ENCODE peak calls at places on chromosomes 7 and 10, in six cellular contexts. One of them, this sample, is unnamed.

GRCh38 chr10:97037365-97038361 is 148.1 kb downstream of the SLIT1 start:
- DNase-seq in uterus: peak; percentile 76
- DNase-seq in HepG2: peak; percentile 77
- DNase-seq in adrenal gland: peak; percentile 85
- DNase-seq in heart left ventricle: peak; percentile 76
- DNase-seq in IMR-90: peak; percentile 71
- DNase-seq in this sample: peak; percentile 88

GRCh38 chr10:22280078-22280477 is 36.1 kb upstream of the COMMD3 start:
- DNase-seq in uterus: no peak
- DNase-seq in heart left ventricle: no peak
- DNase-seq in adrenal gland: no peak
- DNase-seq in HepG2: no peak
- DNase-seq in IMR-90: no peak
- DNase-seq in this sample: no peak

GRCh38 chr10:3943695-3944257 is 158.8 kb upstream of the KLF6 start:
- DNase-seq in HepG2: no peak
- DNase-seq in heart left ventricle: no peak
- DNase-seq in uterus: no peak
- DNase-seq in adrenal gland: no peak
- DNase-seq in IMR-90: no peak
- DNase-seq in this sample: no peak

GRCh38 chr10:49289480-49289879 is 9.5 kb upstream of the C10orf71 start:
- DNase-seq in IMR-90: no peak
- DNase-seq in adrenal gland: no peak
- DNase-seq in heart left ventricle: no peak
- DNase-seq in uterus: no peak
- DNase-seq in HepG2: no peak
- DNase-seq in this sample: peak; percentile 19

GRCh38 chr7:41451826-41452225 is 251.1 kb downstream of the INHBA start:
- DNase-seq in heart left ventricle: no peak
- DNase-seq in adrenal gland: no peak
- DNase-seq in uterus: no peak
- DNase-seq in IMR-90: peak; percentile 47
- DNase-seq in HepG2: no peak
- DNase-seq in this sample: no peak

GRCh38 chr7:82840061-82840460 is 322.6 kb downstream of the PCLO start:
- DNase-seq in adrenal gland: no peak
- DNase-seq in heart left ventricle: no peak
- DNase-seq in IMR-90: no peak
- DNase-seq in uterus: no peak
- DNase-seq in HepG2: no peak
- DNase-seq in this sample: no peak

GRCh38 chr7:128902761-128903585 is 7.5 kb downstream of the KCP start:
- DNase-seq in adrenal gland: no peak
- DNase-seq in IMR-90: peak; percentile 8
- DNase-seq in HepG2: no peak
- DNase-seq in uterus: no peak
- DNase-seq in heart left ventricle: peak; percentile 20
- DNase-seq in this sample: peak; percentile 43

GRCh38 chr7:94561841-94562514 is 52.4 kb downstream of the CASD1 start:
- DNase-seq in heart left ventricle: no peak
- DNase-seq in IMR-90: peak; percentile 62
- DNase-seq in adrenal gland: no peak
- DNase-seq in HepG2: peak; percentile 97
- DNase-seq in uterus: no peak
- DNase-seq in this sample: no peak

GRCh38 chr10:44393051-44393630 is 8.2 kb upstream of the CXCL12 start:
- DNase-seq in HepG2: no peak
- DNase-seq in IMR-90: peak; percentile 13
- DNase-seq in adrenal gland: no peak
- DNase-seq in heart left ventricle: no peak
- DNase-seq in uterus: peak; percentile 84
- DNase-seq in this sample: no peak

GRCh38 chr10:48390933-48391845 is 84.7 kb downstream of the MAPK8 start:
- DNase-seq in adrenal gland: no peak
- DNase-seq in IMR-90: peak; percentile 79
- DNase-seq in uterus: no peak
- DNase-seq in HepG2: no peak
- DNase-seq in heart left ventricle: no peak
- DNase-seq in this sample: no peak

GRCh38 chr10:17665742-17666141 is 21.8 kb downstream of the STAM start:
- DNase-seq in adrenal gland: no peak
- DNase-seq in heart left ventricle: no peak
- DNase-seq in IMR-90: peak; percentile 95
- DNase-seq in uterus: peak; percentile 66
- DNase-seq in HepG2: peak; percentile 20
- DNase-seq in this sample: no peak

GRCh38 chr7:40780431-40780830 is 645.6 kb downstream of the SUGCT start:
- DNase-seq in uterus: no peak
- DNase-seq in adrenal gland: no peak
- DNase-seq in heart left ventricle: no peak
- DNase-seq in HepG2: no peak
- DNase-seq in IMR-90: no peak
- DNase-seq in this sample: no peak

GRCh38 chr7:131027287-131027773 is 293.3 kb upstream of the KLF14 start:
- DNase-seq in IMR-90: peak; percentile 67
- DNase-seq in HepG2: no peak
- DNase-seq in adrenal gland: no peak
- DNase-seq in heart left ventricle: peak; percentile 66
- DNase-seq in uterus: peak; percentile 42
- DNase-seq in this sample: peak; percentile 75

GRCh38 chr10:29648114-29648982 is 13.6 kb upstream of the SVIL start:
- DNase-seq in uterus: no peak
- DNase-seq in heart left ventricle: no peak
- DNase-seq in HepG2: no peak
- DNase-seq in adrenal gland: peak; percentile 30
- DNase-seq in IMR-90: peak; percentile 38
- DNase-seq in this sample: no peak

GRCh38 chr10:26566525-26567348 is 128.6 kb downstream of the APBB1IP start:
- DNase-seq in heart left ventricle: no peak
- DNase-seq in IMR-90: no peak
- DNase-seq in adrenal gland: peak; percentile 30
- DNase-seq in HepG2: no peak
- DNase-seq in uterus: no peak
- DNase-seq in this sample: no peak

GRCh38 chr7:116895849-116896248 is 33.5 kb downstream of the CAPZA2 start:
- DNase-seq in heart left ventricle: no peak
- DNase-seq in uterus: no peak
- DNase-seq in HepG2: no peak
- DNase-seq in IMR-90: no peak
- DNase-seq in adrenal gland: no peak
- DNase-seq in this sample: no peak

GRCh38 chr7:129779602-129780256 is 168.2 kb downstream of the NRF1 start:
- DNase-seq in uterus: no peak
- DNase-seq in HepG2: peak; percentile 61
- DNase-seq in adrenal gland: no peak
- DNase-seq in IMR-90: no peak
- DNase-seq in heart left ventricle: no peak
- DNase-seq in this sample: no peak

GRCh38 chr7:137755438-137755837 is 91.3 kb downstream of the DGKI start:
- DNase-seq in adrenal gland: no peak
- DNase-seq in IMR-90: no peak
- DNase-seq in HepG2: no peak
- DNase-seq in uterus: no peak
- DNase-seq in heart left ventricle: no peak
- DNase-seq in this sample: no peak

GRCh38 chr7:137754076-137754851 is 92.5 kb downstream of the DGKI start:
- DNase-seq in HepG2: no peak
- DNase-seq in IMR-90: peak; percentile 17
- DNase-seq in heart left ventricle: no peak
- DNase-seq in adrenal gland: no peak
- DNase-seq in uterus: no peak
- DNase-seq in this sample: no peak

GRCh38 chr7:137760111-137760510 is 86.7 kb downstream of the DGKI start:
- DNase-seq in IMR-90: no peak
- DNase-seq in adrenal gland: peak; percentile 32
- DNase-seq in uterus: no peak
- DNase-seq in HepG2: no peak
- DNase-seq in heart left ventricle: no peak
- DNase-seq in this sample: no peak

GRCh38 chr7:137755846-137756685 is 90.7 kb downstream of the DGKI start:
- DNase-seq in HepG2: no peak
- DNase-seq in heart left ventricle: no peak
- DNase-seq in uterus: no peak
- DNase-seq in IMR-90: peak; percentile 17
- DNase-seq in adrenal gland: no peak
- DNase-seq in this sample: no peak

DNA sequence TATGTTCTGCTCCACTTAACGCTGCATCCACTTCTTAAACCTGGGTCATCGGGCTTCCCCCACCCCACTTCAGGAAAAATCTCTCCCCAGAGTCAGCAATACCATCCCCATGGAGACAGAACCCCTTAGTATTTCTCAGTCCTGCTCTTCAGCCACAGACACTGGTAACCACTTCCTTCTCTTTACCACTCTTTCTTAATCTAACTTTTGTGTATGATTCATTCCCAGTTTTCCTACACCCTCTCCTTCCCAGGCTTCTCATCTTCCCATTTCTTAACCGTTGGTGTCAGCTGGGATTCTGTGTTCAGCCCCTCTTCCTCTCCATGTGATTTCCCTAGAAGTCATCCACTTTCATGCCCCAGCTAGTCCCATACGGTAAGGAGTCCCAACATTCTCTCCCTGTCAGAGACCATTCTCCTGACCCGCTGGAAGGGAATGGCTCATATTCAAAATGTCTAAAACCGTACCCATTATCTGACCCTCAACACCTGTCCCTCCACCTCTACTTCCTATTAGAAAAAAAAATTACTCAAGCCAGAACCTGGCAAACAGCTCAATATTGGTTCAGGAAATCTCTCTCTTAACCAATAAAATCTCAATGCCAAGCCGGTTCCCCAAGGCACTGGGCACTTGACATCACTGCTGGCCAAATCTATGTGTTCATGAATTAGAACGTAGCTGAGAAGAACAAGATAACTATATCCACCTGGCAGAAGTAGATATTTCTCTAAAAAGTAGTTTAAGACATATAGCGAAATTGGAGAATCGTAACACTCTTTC is 89.4 kb downstream of the DGKI start:
- DNase-seq in adrenal gland: no peak
- DNase-seq in HepG2: no peak
- DNase-seq in heart left ventricle: no peak
- DNase-seq in uterus: no peak
- DNase-seq in IMR-90: peak; percentile 77
- DNase-seq in this sample: no peak
- TF ChIP-seq POLR2A in adrenal gland: no peak
- TF ChIP-seq POLR2A in HepG2: no peak
- TF ChIP-seq POLR2A in heart left ventricle: no peak
- TF ChIP-seq POLR2A in uterus: no peak
- TF ChIP-seq POLR2A in IMR-90: no peak
- TF ChIP-seq POLR2A in this sample: no peak

DNA sequence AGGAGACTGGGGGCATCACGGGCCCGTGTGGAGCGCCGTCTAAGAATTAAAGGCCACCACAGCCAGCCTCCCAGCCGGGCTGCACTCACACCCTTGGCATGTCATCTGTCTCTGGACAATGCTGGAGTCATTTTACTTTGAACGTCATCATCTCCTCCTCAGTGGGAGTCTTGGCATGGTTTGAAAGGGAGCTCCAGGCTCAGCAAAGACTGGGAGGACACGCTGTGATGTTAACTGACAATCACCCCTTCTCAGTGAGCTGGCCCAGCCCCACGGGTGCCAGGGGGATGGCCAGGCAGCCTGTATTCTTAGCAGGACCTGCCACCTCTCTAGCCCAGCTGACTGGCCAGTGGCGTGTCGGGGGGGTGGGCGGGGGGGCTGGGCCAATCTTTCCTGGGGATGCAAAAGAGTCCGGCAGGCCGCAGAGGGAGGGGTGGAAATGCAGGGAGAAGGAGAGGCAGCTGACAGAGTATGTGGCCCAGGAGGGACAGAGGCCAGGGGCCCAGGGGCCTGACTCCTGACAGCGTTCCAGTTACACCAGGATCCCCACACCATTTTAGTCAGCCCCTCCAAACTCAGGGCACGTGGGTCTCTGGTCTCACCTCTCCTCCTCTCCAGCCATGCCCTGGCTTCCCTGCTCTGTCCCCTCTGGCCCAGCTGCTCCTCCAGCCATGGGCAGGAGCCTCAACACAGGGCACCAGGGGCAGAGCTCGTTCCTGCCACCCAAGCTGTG is 96.1 kb downstream of the VOPP1 start:
- DNase-seq in IMR-90: peak; percentile 88
- DNase-seq in HepG2: no peak
- DNase-seq in uterus: no peak
- DNase-seq in adrenal gland: no peak
- DNase-seq in heart left ventricle: no peak
- DNase-seq in this sample: no peak
- H3K4me1 ChIP-seq in IMR-90: peaks cover 30% of the 10 kb centered on the region
- H3K4me1 ChIP-seq in HepG2: no peaks in the 10 kb centered on the region
- H3K4me1 ChIP-seq in uterus: no peaks in the 10 kb centered on the region
- H3K4me1 ChIP-seq in adrenal gland: no peaks in the 10 kb centered on the region
- H3K4me1 ChIP-seq in heart left ventricle: no peaks in the 10 kb centered on the region
- H3K4me1 ChIP-seq in this sample: no peaks in the 10 kb centered on the region

GRCh38 chr7:1432411-1433082 is 26.7 kb downstream of the MICALL2 start:
- DNase-seq in adrenal gland: peak; percentile 69
- DNase-seq in HepG2: peak; percentile 35
- DNase-seq in heart left ventricle: peak; percentile 68
- DNase-seq in uterus: peak; percentile 61
- DNase-seq in IMR-90: peak; percentile 27
- DNase-seq in this sample: peak; percentile 81
- TF ChIP-seq POLR2A in adrenal gland: no peak
- TF ChIP-seq POLR2A in HepG2: no peak
- TF ChIP-seq POLR2A in heart left ventricle: no peak
- TF ChIP-seq POLR2A in uterus: no peak
- TF ChIP-seq POLR2A in IMR-90: no peak
- TF ChIP-seq POLR2A in this sample: no peak

GRCh38 chr7:139094596-139094995 is 14.9 kb downstream of the ZC3HAV1 start:
- DNase-seq in adrenal gland: no peak
- DNase-seq in uterus: no peak
- DNase-seq in HepG2: no peak
- DNase-seq in IMR-90: peak; percentile 7
- DNase-seq in heart left ventricle: no peak
- DNase-seq in this sample: no peak

GRCh38 chr7:139094030-139094429 is 15.5 kb downstream of the ZC3HAV1 start:
- DNase-seq in adrenal gland: no peak
- DNase-seq in IMR-90: no peak
- DNase-seq in heart left ventricle: no peak
- DNase-seq in uterus: no peak
- DNase-seq in HepG2: no peak
- DNase-seq in this sample: no peak

GRCh38 chr7:139089118-139089517 is 20.4 kb downstream of the ZC3HAV1 start:
- DNase-seq in IMR-90: no peak
- DNase-seq in uterus: no peak
- DNase-seq in adrenal gland: no peak
- DNase-seq in HepG2: no peak
- DNase-seq in heart left ventricle: no peak
- DNase-seq in this sample: no peak

GRCh38 chr7:139092090-139092796 is 17.3 kb downstream of the ZC3HAV1 start:
- DNase-seq in uterus: no peak
- DNase-seq in heart left ventricle: no peak
- DNase-seq in IMR-90: no peak
- DNase-seq in HepG2: no peak
- DNase-seq in adrenal gland: no peak
- DNase-seq in this sample: no peak

DNA sequence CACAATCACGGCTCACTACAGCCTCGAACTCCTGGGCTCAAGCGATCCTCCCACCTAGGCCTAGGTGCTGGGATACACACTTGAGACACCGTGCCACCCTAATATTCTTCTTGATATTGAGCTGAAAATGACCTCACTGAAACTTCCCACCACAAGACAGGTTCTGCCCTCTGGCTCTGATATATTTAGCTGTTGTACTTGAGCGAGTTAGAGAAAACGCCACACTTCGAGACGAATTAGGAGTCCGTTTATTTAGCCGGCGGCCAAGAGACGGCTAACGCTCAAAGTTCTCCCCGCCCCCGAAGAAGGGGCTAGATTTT is 17.9 kb downstream of the ZC3HAV1 start:
- DNase-seq in heart left ventricle: no peak
- DNase-seq in HepG2: no peak
- DNase-seq in IMR-90: no peak
- DNase-seq in adrenal gland: no peak
- DNase-seq in uterus: no peak
- DNase-seq in this sample: no peak
- H3K4me1 ChIP-seq in heart left ventricle: peaks cover 11% of the 10 kb centered on the region
- H3K4me1 ChIP-seq in HepG2: peaks cover 18% of the 10 kb centered on the region
- H3K4me1 ChIP-seq in IMR-90: peaks cover 2% of the 10 kb centered on the region
- H3K4me1 ChIP-seq in adrenal gland: peaks cover 53% of the 10 kb centered on the region
- H3K4me1 ChIP-seq in uterus: no peaks in the 10 kb centered on the region
- H3K4me1 ChIP-seq in this sample: no peaks in the 10 kb centered on the region